ENCODE peak calls at places on chromosomes 3 and 15, in seven cellular contexts. One of them, this sample, is unnamed.

GRCh38 chr3:14522129-14522691 is 17.9 kb downstream of the GRIP2 start:
- DNase-seq in LNCaP clone FGC: no peak
- DNase-seq in kidney: peak; percentile 35
- DNase-seq in vagina: no peak
- DNase-seq in epithelial cell of esophagus: no peak
- DNase-seq in CD8-positive, alpha-beta T cell: no peak
- DNase-seq in IMR-90: no peak
- DNase-seq in this sample: no peak

GRCh38 chr15:40850576-40851112 is 6.8 kb downstream of the SPINT1 start:
- DNase-seq in LNCaP clone FGC: no peak
- DNase-seq in CD8-positive, alpha-beta T cell: no peak
- DNase-seq in kidney: peak; percentile 25
- DNase-seq in vagina: no peak
- DNase-seq in IMR-90: no peak
- DNase-seq in epithelial cell of esophagus: no peak
- DNase-seq in this sample: no peak

GRCh38 chr15:31447893-31448634 is 121.4 kb downstream of the KLF13 start:
- DNase-seq in IMR-90: no peak
- DNase-seq in kidney: no peak
- DNase-seq in vagina: no peak
- DNase-seq in epithelial cell of esophagus: peak; percentile 63
- DNase-seq in CD8-positive, alpha-beta T cell: no peak
- DNase-seq in LNCaP clone FGC: no peak
- DNase-seq in this sample: no peak

GRCh38 chr3:13496879-13497278 is 16.8 kb downstream of the HDAC11 start:
- DNase-seq in IMR-90: no peak
- DNase-seq in epithelial cell of esophagus: no peak
- DNase-seq in CD8-positive, alpha-beta T cell: no peak
- DNase-seq in LNCaP clone FGC: no peak
- DNase-seq in vagina: no peak
- DNase-seq in kidney: no peak
- DNase-seq in this sample: no peak

GRCh38 chr15:70081612-70082011 is 16.1 kb downstream of the TLE3 start:
- DNase-seq in vagina: no peak
- DNase-seq in IMR-90: no peak
- DNase-seq in LNCaP clone FGC: no peak
- DNase-seq in kidney: no peak
- DNase-seq in CD8-positive, alpha-beta T cell: no peak
- DNase-seq in epithelial cell of esophagus: no peak
- DNase-seq in this sample: no peak

GRCh38 chr3:178159691-178160090 is 376.5 kb upstream of the KCNMB2 start:
- DNase-seq in CD8-positive, alpha-beta T cell: no peak
- DNase-seq in vagina: no peak
- DNase-seq in IMR-90: no peak
- DNase-seq in kidney: no peak
- DNase-seq in epithelial cell of esophagus: no peak
- DNase-seq in LNCaP clone FGC: no peak
- DNase-seq in this sample: no peak

GRCh38 chr3:99213019-99213418 is 311.5 kb upstream of the DCBLD2 start:
- DNase-seq in kidney: no peak
- DNase-seq in epithelial cell of esophagus: no peak
- DNase-seq in CD8-positive, alpha-beta T cell: no peak
- DNase-seq in LNCaP clone FGC: no peak
- DNase-seq in vagina: no peak
- DNase-seq in IMR-90: no peak
- DNase-seq in this sample: no peak

GRCh38 chr3:185400866-185401265 is 37.9 kb downstream of the MAP3K13 start:
- DNase-seq in LNCaP clone FGC: no peak
- DNase-seq in kidney: no peak
- DNase-seq in CD8-positive, alpha-beta T cell: no peak
- DNase-seq in vagina: no peak
- DNase-seq in IMR-90: no peak
- DNase-seq in epithelial cell of esophagus: peak; percentile 68
- DNase-seq in this sample: no peak

GRCh38 chr3:114379266-114379665 is 85.4 kb downstream of the TIGIT start:
- DNase-seq in CD8-positive, alpha-beta T cell: no peak
- DNase-seq in kidney: no peak
- DNase-seq in epithelial cell of esophagus: no peak
- DNase-seq in IMR-90: peak; percentile 13
- DNase-seq in LNCaP clone FGC: no peak
- DNase-seq in vagina: no peak
- DNase-seq in this sample: no peak

GRCh38 chr3:157631468-157631867 is 128.3 kb upstream of the VEPH1 start:
- DNase-seq in kidney: no peak
- DNase-seq in epithelial cell of esophagus: peak; percentile 49
- DNase-seq in LNCaP clone FGC: no peak
- DNase-seq in IMR-90: no peak
- DNase-seq in vagina: no peak
- DNase-seq in CD8-positive, alpha-beta T cell: no peak
- DNase-seq in this sample: peak; percentile 16

GRCh38 chr3:156859578-156859977 is 33.4 kb downstream of the LEKR1 start:
- DNase-seq in vagina: no peak
- DNase-seq in kidney: no peak
- DNase-seq in CD8-positive, alpha-beta T cell: no peak
- DNase-seq in LNCaP clone FGC: no peak
- DNase-seq in epithelial cell of esophagus: no peak
- DNase-seq in IMR-90: no peak
- DNase-seq in this sample: no peak

GRCh38 chr15:58568157-58568571 is 136.4 kb downstream of the LIPC start:
- DNase-seq in IMR-90: no peak
- DNase-seq in epithelial cell of esophagus: peak; percentile 50
- DNase-seq in LNCaP clone FGC: peak; percentile 76
- DNase-seq in CD8-positive, alpha-beta T cell: no peak
- DNase-seq in kidney: no peak
- DNase-seq in vagina: no peak
- DNase-seq in this sample: no peak

GRCh38 chr15:85785887-85786777 is 8.6 kb downstream of the KLHL25 start:
- DNase-seq in IMR-90: peak; percentile 58
- DNase-seq in kidney: peak; percentile 81
- DNase-seq in vagina: no peak
- DNase-seq in LNCaP clone FGC: no peak
- DNase-seq in CD8-positive, alpha-beta T cell: no peak
- DNase-seq in epithelial cell of esophagus: peak; percentile 77
- DNase-seq in this sample: peak; percentile 67

GRCh38 chr3:45640724-45641361 is 46.3 kb downstream of the LIMD1 start:
- DNase-seq in kidney: no peak
- DNase-seq in epithelial cell of esophagus: peak; percentile 19
- DNase-seq in LNCaP clone FGC: peak; percentile 67
- DNase-seq in vagina: no peak
- DNase-seq in IMR-90: no peak
- DNase-seq in CD8-positive, alpha-beta T cell: no peak
- DNase-seq in this sample: no peak

GRCh38 chr3:26307192-26307591 is 315.4 kb upstream of the LRRC3B start:
- DNase-seq in vagina: no peak
- DNase-seq in LNCaP clone FGC: no peak
- DNase-seq in epithelial cell of esophagus: no peak
- DNase-seq in IMR-90: no peak
- DNase-seq in kidney: no peak
- DNase-seq in CD8-positive, alpha-beta T cell: no peak
- DNase-seq in this sample: no peak

GRCh38 chr3:63912768-63913588 is 795 bp upstream of the SCAANT1 start:
- DNase-seq in vagina: no peak
- DNase-seq in LNCaP clone FGC: no peak
- DNase-seq in epithelial cell of esophagus: peak; percentile 61
- DNase-seq in CD8-positive, alpha-beta T cell: peak; percentile 51
- DNase-seq in kidney: peak; percentile 86
- DNase-seq in IMR-90: peak; percentile 78
- DNase-seq in this sample: peak; percentile 46

GRCh38 chr15:85840079-85840801 is 45.5 kb upstream of the KLHL25 start:
- DNase-seq in vagina: no peak
- DNase-seq in CD8-positive, alpha-beta T cell: peak; percentile 79
- DNase-seq in kidney: peak; percentile 94
- DNase-seq in LNCaP clone FGC: peak; percentile 55
- DNase-seq in epithelial cell of esophagus: peak; percentile 75
- DNase-seq in IMR-90: peak; percentile 41
- DNase-seq in this sample: peak; percentile 79

GRCh38 chr3:127970966-127971592 is 56.0 kb downstream of the KBTBD12 start:
- DNase-seq in CD8-positive, alpha-beta T cell: no peak
- DNase-seq in vagina: no peak
- DNase-seq in LNCaP clone FGC: peak; percentile 28
- DNase-seq in kidney: no peak
- DNase-seq in epithelial cell of esophagus: peak; percentile 77
- DNase-seq in IMR-90: peak; percentile 60
- DNase-seq in this sample: peak; percentile 66

GRCh38 chr3:36992806-36993325 is at the start of gene EPM2AIP1:
- DNase-seq in CD8-positive, alpha-beta T cell: no peak
- DNase-seq in LNCaP clone FGC: no peak
- DNase-seq in vagina: peak; percentile 100
- DNase-seq in IMR-90: no peak
- DNase-seq in kidney: peak; percentile 99
- DNase-seq in epithelial cell of esophagus: peak; percentile 100
- DNase-seq in this sample: peak; percentile 100
- TF ChIP-seq CTCF in CD8-positive, alpha-beta T cell: no peak
- TF ChIP-seq CTCF in LNCaP clone FGC: peak; percentile 50
- TF ChIP-seq CTCF in vagina: no peak
- TF ChIP-seq CTCF in IMR-90: peak; percentile 28
- TF ChIP-seq CTCF in kidney: peak; percentile 9
- TF ChIP-seq CTCF in epithelial cell of esophagus: peak; percentile 29
- TF ChIP-seq CTCF in this sample: peak; percentile 14

DNA sequence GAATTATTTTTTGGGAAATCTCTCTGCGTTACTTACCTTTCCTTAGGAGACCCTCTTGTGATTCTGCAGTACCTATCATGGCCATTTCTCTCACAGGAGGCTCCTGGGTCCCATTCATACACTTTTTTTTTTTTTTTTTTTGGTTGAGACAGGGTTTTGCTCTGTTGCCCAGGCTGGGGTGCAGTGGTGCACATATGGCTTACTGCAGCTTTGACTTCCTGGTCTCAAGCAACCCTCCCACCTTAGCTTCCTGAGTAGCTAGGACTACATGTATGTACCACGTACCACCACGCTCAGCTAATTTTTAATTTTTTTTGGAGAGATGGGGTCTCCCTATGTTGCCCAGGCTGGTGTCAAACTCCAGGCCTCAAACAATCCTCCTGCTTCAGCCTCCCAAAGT is 36.1 kb downstream of the TRAK1 start:
- DNase-seq in epithelial cell of esophagus: no peak
- DNase-seq in CD8-positive, alpha-beta T cell: no peak
- DNase-seq in vagina: no peak
- DNase-seq in kidney: no peak
- DNase-seq in IMR-90: no peak
- DNase-seq in LNCaP clone FGC: no peak
- DNase-seq in this sample: no peak
- TF ChIP-seq CTCF in epithelial cell of esophagus: no peak
- TF ChIP-seq CTCF in CD8-positive, alpha-beta T cell: no peak
- TF ChIP-seq CTCF in vagina: no peak
- TF ChIP-seq CTCF in kidney: no peak
- TF ChIP-seq CTCF in IMR-90: no peak
- TF ChIP-seq CTCF in LNCaP clone FGC: no peak
- TF ChIP-seq CTCF in this sample: no peak

DNA sequence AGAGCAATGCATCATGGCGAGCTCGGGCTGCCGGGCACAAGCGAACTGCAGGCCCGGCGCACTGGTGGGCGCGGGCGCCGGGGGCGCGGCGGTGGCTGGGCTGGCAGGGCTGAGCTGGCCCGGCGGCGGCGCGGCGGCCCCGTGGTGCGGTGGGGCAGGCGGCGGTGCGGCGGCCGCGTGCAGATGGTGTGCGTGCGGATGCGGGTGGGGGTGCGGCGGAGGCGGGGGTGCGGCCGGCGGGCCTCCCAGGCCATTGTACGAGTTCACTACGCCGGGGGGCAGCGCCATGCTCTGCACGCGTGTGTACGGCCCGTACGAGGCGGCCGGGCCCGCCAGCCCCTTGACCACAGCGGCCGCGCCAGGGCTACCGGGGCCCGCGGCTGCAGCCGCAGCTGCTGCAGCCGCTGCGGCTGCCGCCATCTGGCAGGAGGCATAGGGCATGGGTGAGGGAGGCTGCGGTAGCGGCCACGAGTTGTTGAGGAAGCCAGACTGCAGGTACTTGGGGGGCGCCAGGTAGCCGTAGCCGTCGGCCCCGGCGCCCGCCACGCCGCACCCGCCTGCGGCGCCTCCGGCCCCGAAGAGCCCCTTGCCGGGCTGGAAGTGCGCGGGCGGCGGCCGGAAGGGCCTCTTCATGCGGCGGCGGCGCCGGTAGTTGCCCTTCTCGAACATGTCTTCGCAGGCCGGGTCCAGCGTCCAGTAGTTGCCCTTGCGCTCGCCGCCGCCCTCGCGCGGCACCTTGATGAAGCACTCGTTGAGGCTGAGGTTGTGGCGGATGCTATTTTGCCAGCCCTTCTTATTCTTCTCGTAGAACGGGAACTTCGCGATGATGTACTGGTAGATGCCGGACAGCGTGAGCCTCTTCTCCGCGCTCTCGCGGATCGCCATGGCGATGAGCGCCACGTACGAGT is 1.0 kb downstream of the FOXL2 start:
- DNase-seq in epithelial cell of esophagus: peak; percentile 66
- DNase-seq in vagina: no peak
- DNase-seq in kidney: peak; percentile 69
- DNase-seq in CD8-positive, alpha-beta T cell: no peak
- DNase-seq in IMR-90: peak; percentile 23
- DNase-seq in LNCaP clone FGC: no peak
- DNase-seq in this sample: peak; percentile 38
- TF ChIP-seq CTCF in epithelial cell of esophagus: peak; percentile 41
- TF ChIP-seq CTCF in vagina: no peak
- TF ChIP-seq CTCF in kidney: no peak
- TF ChIP-seq CTCF in CD8-positive, alpha-beta T cell: no peak
- TF ChIP-seq CTCF in IMR-90: peak; percentile 17
- TF ChIP-seq CTCF in LNCaP clone FGC: peak; percentile 63
- TF ChIP-seq CTCF in this sample: peak; percentile 10

GRCh38 chr3:50370594-50370993 is 11.3 kb upstream of the TMEM115 start:
- DNase-seq in CD8-positive, alpha-beta T cell: no peak
- DNase-seq in vagina: no peak
- DNase-seq in epithelial cell of esophagus: peak; percentile 42
- DNase-seq in LNCaP clone FGC: no peak
- DNase-seq in kidney: no peak
- DNase-seq in IMR-90: peak; percentile 23
- DNase-seq in this sample: peak; percentile 50

GRCh38 chr3:50371133-50371670 is 11.9 kb upstream of the TMEM115 start:
- DNase-seq in IMR-90: peak; percentile 32
- DNase-seq in CD8-positive, alpha-beta T cell: no peak
- DNase-seq in kidney: no peak
- DNase-seq in LNCaP clone FGC: no peak
- DNase-seq in epithelial cell of esophagus: peak; percentile 36
- DNase-seq in vagina: no peak
- DNase-seq in this sample: no peak

GRCh38 chr3:50373865-50374188 is 14.5 kb upstream of the TMEM115 start:
- DNase-seq in vagina: no peak
- DNase-seq in LNCaP clone FGC: no peak
- DNase-seq in CD8-positive, alpha-beta T cell: no peak
- DNase-seq in kidney: no peak
- DNase-seq in IMR-90: no peak
- DNase-seq in epithelial cell of esophagus: no peak
- DNase-seq in this sample: no peak

GRCh38 chr3:50373146-50373864 is 14.0 kb upstream of the TMEM115 start:
- DNase-seq in LNCaP clone FGC: no peak
- DNase-seq in IMR-90: no peak
- DNase-seq in CD8-positive, alpha-beta T cell: no peak
- DNase-seq in epithelial cell of esophagus: no peak
- DNase-seq in kidney: no peak
- DNase-seq in vagina: no peak
- DNase-seq in this sample: no peak

DNA sequence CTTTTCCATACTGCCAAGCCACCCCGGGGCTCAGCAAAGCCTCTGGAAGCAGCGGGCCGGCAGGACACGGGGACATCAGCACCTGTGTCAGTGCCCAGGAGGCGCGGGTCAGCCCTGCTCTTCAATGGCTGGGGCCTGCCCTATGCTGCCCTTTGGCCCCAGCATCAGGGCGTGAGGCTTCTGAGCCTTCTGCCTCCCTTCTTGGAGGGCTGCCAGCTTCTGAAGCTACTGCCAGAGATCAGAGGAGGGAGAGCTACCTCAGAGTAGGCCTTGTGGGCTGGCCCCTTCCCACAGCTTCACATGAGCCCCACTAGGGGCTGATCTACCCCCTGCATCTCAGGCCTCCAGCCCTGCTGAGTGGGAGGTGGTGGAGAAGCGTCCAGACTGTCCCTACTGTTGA is 13.0 kb upstream of the TMEM115 start:
- DNase-seq in vagina: no peak
- DNase-seq in kidney: no peak
- DNase-seq in IMR-90: no peak
- DNase-seq in epithelial cell of esophagus: no peak
- DNase-seq in LNCaP clone FGC: no peak
- DNase-seq in CD8-positive, alpha-beta T cell: no peak
- DNase-seq in this sample: no peak
- TF ChIP-seq CTCF in vagina: no peak
- TF ChIP-seq CTCF in kidney: no peak
- TF ChIP-seq CTCF in IMR-90: no peak
- TF ChIP-seq CTCF in epithelial cell of esophagus: no peak
- TF ChIP-seq CTCF in LNCaP clone FGC: no peak
- TF ChIP-seq CTCF in CD8-positive, alpha-beta T cell: no peak
- TF ChIP-seq CTCF in this sample: no peak

This sample was measured in MCF 10A.